ENCODE peak calls at places on chromosomes 2 and 18, in nine cellular contexts. K, P, R, E, M, L, G, J and F are unnamed samples.

GRCh38 chr2:234992196-234992595 is 40.4 kb downstream of the SH3BP4 start:
- DNase-seq in K (no peak), P (no peak), R (no peak), E (no peak), M (no peak), L (no peak), G (no peak), J (no peak), F (no peak)

GRCh38 chr2:23475036-23475435 is 90.1 kb downstream of the KLHL29 start:
- DNase-seq in K (no peak), P (no peak), R (no peak), E (no peak), M (peak; percentile 41), L (no peak), G (no peak), J (no peak), F (no peak)

GRCh38 chr2:128466377-128467175 is 147.9 kb upstream of the HS6ST1 start:
- DNase-seq in K (no peak), P (peak; percentile 82), R (no peak), E (no peak), M (peak; percentile 90), L (peak; percentile 87), G (no peak), J (no peak), F (no peak)

GRCh38 chr2:15449542-15450236 is 111.4 kb downstream of the NBAS start:
- DNase-seq in K (no peak), P (no peak), R (no peak), E (no peak), M (no peak), L (no peak), G (no peak), J (no peak), F (no peak)

GRCh38 chr18:21362921-21363320 is 120.9 kb downstream of the GREB1L start:
- DNase-seq in K (no peak), P (no peak), R (no peak), E (no peak), M (no peak), L (no peak), G (no peak), J (no peak), F (no peak)

GRCh38 chr2:201203916-201204654 is 21.1 kb downstream of the CASP10 start:
- DNase-seq in K (no peak), P (no peak), R (no peak), E (peak; percentile 69), M (peak; percentile 77), L (peak; percentile 68), G (no peak), J (no peak), F (no peak)

GRCh38 chr2:164504253-164504652 is 117.0 kb downstream of the GRB14 start:
- DNase-seq in K (no peak), P (no peak), R (no peak), E (no peak), M (no peak), L (no peak), G (no peak), J (no peak), F (no peak)

GRCh38 chr2:128441341-128442052 is 122.8 kb upstream of the HS6ST1 start:
- DNase-seq in K (no peak), P (peak; percentile 24), R (no peak), E (no peak), M (no peak), L (no peak), G (no peak), J (no peak), F (peak; percentile 72)

GRCh38 chr2:231761735-231762134 is 19.3 kb downstream of the PDE6D start:
- DNase-seq in K (no peak), P (no peak), R (no peak), E (no peak), M (no peak), L (no peak), G (no peak), J (no peak), F (no peak)

GRCh38 chr2:42775186-42775585 is 11.3 kb upstream of the OXER1 start:
- DNase-seq in K (no peak), P (no peak), R (no peak), E (no peak), M (no peak), L (no peak), G (no peak), J (no peak), F (no peak)

GRCh38 chr2:7672027-7672684 is 754.9 kb downstream of the RNF144A start:
- DNase-seq in K (no peak), P (no peak), R (peak; percentile 54), E (peak; percentile 35), M (no peak), L (peak; percentile 69), G (no peak), J (peak; percentile 13), F (peak; percentile 79)

GRCh38 chr18:39313992-39314391 is 1748.4 kb upstream of the CELF4 start:
- DNase-seq in K (no peak), P (no peak), R (no peak), E (no peak), M (no peak), L (no peak), G (peak; percentile 10), J (no peak), F (no peak)

GRCh38 chr2:151638188-151638933 is 95.9 kb downstream of the NEB start:
- DNase-seq in K (no peak), P (no peak), R (no peak), E (no peak), M (no peak), L (no peak), G (peak; percentile 69), J (no peak), F (no peak)

GRCh38 chr2:46422717-46423394 is 56.5 kb upstream of the TMEM247 start:
- DNase-seq in K (no peak), P (no peak), R (no peak), E (no peak), M (no peak), L (no peak), G (no peak), J (no peak), F (no peak)

GRCh38 chr18:46158498-46158897 is 54.3 kb downstream of the HAUS1 start:
- DNase-seq in K (no peak), P (peak; percentile 25), R (no peak), E (peak; percentile 26), M (no peak), L (no peak), G (no peak), J (no peak), F (no peak)

GRCh38 chr18:46160050-46160798 is 56.0 kb downstream of the HAUS1 start:
- DNase-seq in K (no peak), P (no peak), R (no peak), E (no peak), M (no peak), L (no peak), G (no peak), J (no peak), F (no peak)

GRCh38 chr18:46163941-46164499 is 59.8 kb downstream of the HAUS1 start:
- DNase-seq in K (no peak), P (no peak), R (no peak), E (no peak), M (no peak), L (no peak), G (no peak), J (no peak), F (no peak)

GRCh38 chr18:46164920-46165319 is 60.7 kb downstream of the HAUS1 start:
- DNase-seq in K (no peak), P (no peak), R (no peak), E (no peak), M (no peak), L (no peak), G (no peak), J (no peak), F (no peak)

GRCh38 chr18:46161721-46162421 is 57.7 kb downstream of the HAUS1 start:
- DNase-seq in K (no peak), P (no peak), R (no peak), E (no peak), M (no peak), L (no peak), G (no peak), J (no peak), F (no peak)
- TF ChIP-seq CTCF in K (no peak), P (no peak), R (no peak), E (no peak), M (no peak), L (no peak), G (no peak), J (no peak), F (no peak)

GRCh38 chr2:108625828-108626195 is 91.5 kb downstream of the LIMS1 start:
- DNase-seq in K (no peak), P (no peak), R (no peak), E (no peak), M (no peak), L (no peak), G (no peak), J (no peak), F (no peak)
- TF ChIP-seq POLR2A in K (no peak), P (no peak), R (no peak), E (no peak), M (no peak), L (no peak), G (no peak), J (no peak), F (no peak)

DNA sequence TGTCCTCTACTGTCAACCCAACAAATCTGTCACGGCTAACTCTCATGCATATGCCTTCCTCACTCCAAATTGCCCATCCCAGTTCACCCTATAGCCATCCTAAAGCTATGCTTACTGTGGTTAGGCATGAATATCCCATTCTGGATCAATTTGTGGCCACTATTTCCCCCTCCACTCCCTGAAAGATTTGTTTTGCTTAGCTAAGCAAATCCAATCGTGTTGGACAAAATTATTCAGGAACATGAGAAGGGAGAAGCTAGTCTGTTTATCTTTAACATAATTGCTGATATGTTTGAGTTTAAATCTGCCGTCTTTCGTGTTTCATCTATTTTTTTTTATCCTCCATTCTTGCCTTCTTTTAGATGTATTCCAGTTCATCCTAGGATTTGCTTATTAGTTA is 43.6 kb downstream of the PPM1B start:
- DNase-seq in K (no peak), P (no peak), R (no peak), E (no peak), M (no peak), L (no peak), G (no peak), J (no peak), F (no peak)
- H3K27ac ChIP-seq in K (no peak overlapping the region), P (no peak overlapping the region), R (no peak overlapping the region), E (no peak overlapping the region), M (no peak overlapping the region), L (no peak overlapping the region), G (no peak overlapping the region), J (no peak overlapping the region), F (no peak overlapping the region)

DNA sequence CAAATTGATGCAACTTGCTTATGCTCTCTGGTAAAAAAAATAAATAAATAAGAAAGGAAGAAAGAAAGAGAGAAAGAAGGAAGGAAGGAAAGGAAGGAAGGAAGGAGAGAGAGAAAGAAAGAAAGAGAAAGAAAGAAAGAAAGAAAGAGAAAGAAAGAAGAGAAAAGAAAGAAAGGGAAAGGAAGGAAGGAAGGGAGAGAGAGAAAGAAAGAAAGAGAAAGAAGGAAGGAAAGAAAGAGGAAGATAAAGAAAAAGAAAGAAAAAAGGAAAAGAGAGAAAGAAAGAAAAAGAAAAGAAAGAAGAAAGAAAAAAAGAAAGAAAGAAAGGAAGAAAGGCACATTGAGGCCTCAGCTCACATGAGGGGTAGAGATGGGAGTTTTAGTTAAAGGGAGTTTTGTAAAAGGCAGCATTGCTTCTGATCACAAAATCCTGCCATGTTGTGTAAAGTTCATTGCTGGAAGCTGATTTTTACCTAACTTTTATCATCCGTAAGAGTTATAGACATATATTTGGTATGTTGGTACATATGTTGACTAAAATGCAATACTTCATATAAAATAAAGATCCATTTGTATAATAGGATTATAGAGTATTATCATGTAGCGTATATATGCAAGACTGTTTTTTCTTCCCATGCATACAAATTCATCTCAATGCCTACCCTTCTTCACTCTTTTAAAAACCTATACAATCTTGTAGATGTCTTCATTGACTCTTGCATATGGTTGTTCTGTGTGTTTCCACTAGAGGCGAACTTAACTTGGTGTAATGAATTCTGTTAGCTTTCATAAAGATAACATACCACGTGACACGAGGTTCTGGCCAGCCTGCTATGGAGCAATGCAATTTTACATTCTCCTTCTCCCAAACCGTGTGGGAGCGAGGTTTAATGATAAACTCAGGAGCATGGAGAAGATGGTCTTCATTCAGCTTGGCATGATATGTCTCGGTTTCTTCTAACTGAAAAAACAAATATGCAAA is 32.8 kb downstream of the MYOM1 start:
- DNase-seq in K (no peak), P (no peak), R (no peak), E (no peak), M (no peak), L (no peak), G (no peak), J (no peak), F (no peak)
- TF ChIP-seq CTCF in K (no peak), P (no peak), R (no peak), E (peak; percentile 5), M (no peak), L (no peak), G (no peak), J (no peak), F (no peak)